ENCODE peak calls at places on chromosome X, in six cellular contexts. U, A, C, K, T and N are unnamed samples.

GRCh38 chrX:132022115-132022862 is 813 bp upstream of the STK26 start:
- DNase-seq in U (no peak), A (peak; percentile 18), C (no peak), K (no peak), T (no peak), N (no peak)

GRCh38 chrX:50579955-50580354 is 109.3 kb upstream of the DGKK start:
- DNase-seq in U (peak; percentile 68), A (peak; percentile 72), C (peak; percentile 48), K (peak; percentile 59), T (peak; percentile 11), N (peak; percentile 7)

GRCh38 chrX:87337267-87337666 is 180.3 kb upstream of the KLHL4 start:
- DNase-seq in U (no peak), A (no peak), C (no peak), K (no peak), T (no peak), N (no peak)

GRCh38 chrX:149370097-149370496 is 135.0 kb downstream of the IDS start:
- DNase-seq in U (no peak), A (no peak), C (peak; percentile 80), K (no peak), T (no peak), N (no peak)

GRCh38 chrX:19875051-19875432 is 12.4 kb downstream of the SH3KBP1 start:
- DNase-seq in U (no peak), A (no peak), C (peak; percentile 24), K (peak; percentile 57), T (no peak), N (no peak)

GRCh38 chrX:44071070-44071645 is 98.0 kb upstream of the NDP start:
- DNase-seq in U (no peak), A (no peak), C (peak; percentile 15), K (no peak), T (no peak), N (no peak)

GRCh38 chrX:133698298-133698697 is 283.0 kb upstream of the GPC4 start:
- DNase-seq in U (no peak), A (no peak), C (peak; percentile 28), K (no peak), T (no peak), N (peak; percentile 62)

GRCh38 chrX:42456301-42456700 is 321.7 kb downstream of the PPP1R2C start:
- DNase-seq in U (no peak), A (no peak), C (no peak), K (no peak), T (no peak), N (no peak)

GRCh38 chrX:102934624-102935023 is 2.4 kb upstream of the RAB40AL start:
- DNase-seq in U (peak; percentile 12), A (peak; percentile 15), C (no peak), K (no peak), T (no peak), N (no peak)

GRCh38 chrX:49226946-49227345 is 6.2 kb downstream of the CACNA1F start:
- DNase-seq in U (no peak), A (peak; percentile 18), C (no peak), K (no peak), T (no peak), N (no peak)

GRCh38 chrX:110004210-110004609 is 1.3 kb downstream of the TMEM164 start:
- DNase-seq in U (peak; percentile 46), A (no peak), C (no peak), K (no peak), T (no peak), N (peak; percentile 74)

GRCh38 chrX:129108936-129109335 is 414.4 kb downstream of the SMARCA1 start:
- DNase-seq in U (no peak), A (no peak), C (no peak), K (no peak), T (no peak), N (no peak)

GRCh38 chrX:13194291-13195103 is 125.4 kb downstream of the ATXN3L start:
- DNase-seq in U (no peak), A (no peak), C (peak; percentile 37), K (no peak), T (no peak), N (no peak)

GRCh38 chrX:147917700-147918694 is 6.3 kb downstream of the FMR1 start:
- DNase-seq in U (no peak), A (no peak), C (peak; percentile 70), K (no peak), T (peak; percentile 26), N (no peak)

GRCh38 chrX:27890611-27891010 is 82.8 kb downstream of the MAGEB10 start:
- DNase-seq in U (no peak), A (no peak), C (peak; percentile 79), K (peak; percentile 13), T (no peak), N (peak; percentile 36)

GRCh38 chrX:69133561-69134542 is 31.4 kb downstream of the PJA1 start:
- DNase-seq in U (peak; percentile 56), A (no peak), C (peak; percentile 77), K (peak; percentile 72), T (no peak), N (peak; percentile 68)

GRCh38 chrX:154991039-154991438 is 31.5 kb downstream of the F8 start:
- DNase-seq in U (no peak), A (no peak), C (no peak), K (no peak), T (peak; percentile 55), N (no peak)

GRCh38 chrX:101369687-101370086 is 16.3 kb downstream of the BTK start:
- DNase-seq in U (no peak), A (no peak), C (no peak), K (no peak), T (no peak), N (no peak)

GRCh38 chrX:51802917-51803688 is 59.9 kb downstream of the GSPT2 start:
- DNase-seq in U (peak; percentile 71), A (peak; percentile 70), C (peak; percentile 72), K (peak; percentile 60), T (peak; percentile 15), N (no peak)

GRCh38 chrX:40579139-40579538 is 1.6 kb upstream of the ATP6AP2 start:
- DNase-seq in U (no peak), A (no peak), C (no peak), K (no peak), T (no peak), N (no peak)

GRCh38 chrX:68299923-68300322 is 133.4 kb downstream of the OPHN1 start:
- DNase-seq in U (no peak), A (no peak), C (no peak), K (no peak), T (no peak), N (no peak)

GRCh38 chrX:39705299-39705698 is 392.5 kb downstream of the BCOR start:
- DNase-seq in U (peak; percentile 76), A (no peak), C (peak; percentile 89), K (peak; percentile 29), T (no peak), N (no peak)

GRCh38 chrX:152992120-152992519 is 1.8 kb downstream of the PNMA5 start:
- DNase-seq in U (no peak), A (no peak), C (no peak), K (no peak), T (no peak), N (no peak)

GRCh38 chrX:88397551-88397950 is 349.5 kb upstream of the CPXCR1 start:
- DNase-seq in U (no peak), A (no peak), C (no peak), K (no peak), T (no peak), N (no peak)

GRCh38 chrX:84469226-84469625 is 33.0 kb downstream of the HDX start:
- DNase-seq in U (peak; percentile 26), A (no peak), C (peak; percentile 54), K (no peak), T (no peak), N (no peak)

GRCh38 chrX:40176979-40177430 is 79.2 kb upstream of the BCOR start:
- DNase-seq in U (peak; percentile 48), A (peak; percentile 42), C (peak; percentile 29), K (no peak), T (no peak), N (no peak)

GRCh38 chrX:71545364-71545763 is 12.5 kb downstream of the OGT start:
- DNase-seq in U (no peak), A (no peak), C (no peak), K (no peak), T (no peak), N (no peak)
- H3K4me1 ChIP-seq in U (peaks cover 7% of the 10 kb centered on the region), A (peaks cover 7% of the 10 kb centered on the region), C (peaks cover 3% of the 10 kb centered on the region), K (peaks cover 6% of the 10 kb centered on the region), T (peaks cover 5% of the 10 kb centered on the region), N (peaks cover 41% of the 10 kb centered on the region)

DNA sequence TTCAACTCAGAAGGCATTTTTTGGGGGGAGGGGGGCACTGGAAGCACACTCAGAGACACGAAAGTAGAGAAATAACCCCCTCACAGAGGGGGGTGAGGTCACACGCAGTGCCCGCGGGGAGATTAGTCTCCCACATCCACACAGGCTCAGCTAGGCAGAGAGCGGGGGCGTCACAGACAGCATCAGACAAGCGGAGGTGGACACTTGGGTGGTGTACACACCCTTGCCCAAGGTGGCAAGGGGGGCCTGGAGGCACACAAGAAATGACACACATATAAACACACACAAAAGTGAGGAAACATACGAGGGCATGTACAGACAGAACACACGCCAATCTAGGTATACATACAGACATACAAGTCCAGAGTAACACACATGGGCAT is 637 bp upstream of the SYN1 start:
- DNase-seq in U (no peak), A (no peak), C (no peak), K (no peak), T (no peak), N (no peak)
- H3K79me2 ChIP-seq in U (no peaks in the 10 kb centered on the region), A (no peaks in the 10 kb centered on the region), C (no peaks in the 10 kb centered on the region), K (no peaks in the 10 kb centered on the region), T (no peaks in the 10 kb centered on the region), N (no peaks in the 10 kb centered on the region)

DNA sequence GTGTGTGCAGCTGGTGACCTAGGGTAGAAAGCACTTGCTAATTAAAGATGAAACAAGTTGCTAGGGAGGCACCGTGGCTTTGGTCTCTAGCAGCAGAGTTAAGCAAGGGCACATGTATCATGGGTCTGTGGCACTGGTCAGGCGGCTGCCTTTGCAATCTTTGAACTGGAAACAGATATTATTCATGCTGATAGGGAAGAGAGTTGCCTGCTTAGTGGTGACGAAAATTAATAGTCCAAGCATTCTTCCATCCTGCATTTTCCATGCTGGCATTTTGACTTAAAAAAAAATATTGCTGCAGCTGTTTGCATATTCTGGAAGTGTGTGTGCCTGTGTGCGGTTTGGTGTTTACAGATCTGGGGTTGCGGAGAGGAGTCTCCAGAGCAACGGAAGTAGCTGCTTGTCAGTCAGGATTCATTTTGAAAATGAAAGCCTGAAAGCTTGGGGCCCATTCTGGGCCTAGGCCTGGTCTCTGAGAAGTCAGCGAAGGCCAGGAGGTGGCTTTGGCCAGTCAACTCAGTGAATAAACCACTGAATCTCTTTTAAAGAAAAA is 2.3 kb upstream of the SOWAHD start:
- DNase-seq in U (no peak), A (peak; percentile 91), C (no peak), K (no peak), T (peak; percentile 85), N (no peak)
- H3K4me3 ChIP-seq in U (no peak overlapping the region), A (peak overlapping the region; percentile 44), C (no peak overlapping the region), K (no peak overlapping the region), T (peak overlapping the region; percentile 11), N (no peak overlapping the region)

GRCh38 chrX:104319346-104319745 is 64.6 kb upstream of the ESX1 start:
- DNase-seq in U (no peak), A (no peak), C (no peak), K (no peak), T (no peak), N (peak; percentile 65)
- H3K4me1 ChIP-seq in U (peaks cover 3% of the 10 kb centered on the region), A (no peaks in the 10 kb centered on the region), C (no peaks in the 10 kb centered on the region), K (peaks cover 6% of the 10 kb centered on the region), T (no peaks in the 10 kb centered on the region), N (peaks cover 86% of the 10 kb centered on the region)